ENCODE peak calls at places on chromosomes 11 and 22, in six cellular contexts. B is cardiac septum; J is fibroblast of the conjunctiva; Z is stimulated activated CD4-positive, alpha-beta T cell treated with anti-CD3 and anti-CD28 coated beads, Interleukin-15, amount 100 ng/mL, for 24 hours; M is activated CD4-positive, alpha-beta T cell treated with anti-CD3 and anti-CD28 coated beads, Interleukin-2, amount 50 U/mL, for 48 hours; L is D721Med. T is an unnamed sample.

GRCh38 chr11:21707116-21707769 is 485.6 kb upstream of the ANO5 start:
- DNase-seq in J (no peak), M (no peak), B (no peak), Z (no peak), L (no peak), T (no peak)

GRCh38 chr22:44309137-44309536 is 3.6 kb downstream of the SHISAL1 start:
- DNase-seq in B (no peak), L (peak), J (peak), Z (no peak), M (no peak), T (no peak)

GRCh38 chr11:59846556-59846955 is 1.3 kb upstream of the CBLIF start:
- DNase-seq in J (no peak), Z (no peak), L (no peak), B (no peak), M (no peak), T (no peak)

GRCh38 chr11:78138694-78139421 is 568 bp downstream of the ALG8 start:
- DNase-seq in B (no peak), M (peak), L (no peak), Z (peak), J (no peak), T (peak)

GRCh38 chr11:91136631-91137030 is 913.8 kb upstream of the CHORDC1 start:
- DNase-seq in L (no peak), J (no peak), M (no peak), Z (no peak), B (no peak), T (no peak)

GRCh38 chr11:13140873-13141655 is 131.9 kb downstream of the RASSF10 start:
- DNase-seq in M (no peak), B (no peak), J (no peak), Z (no peak), L (no peak), T (no peak)

GRCh38 chr11:15687342-15687741 is 572.6 kb downstream of the INSC start:
- DNase-seq in Z (no peak), M (no peak), J (no peak), B (no peak), L (no peak), T (no peak)

GRCh38 chr22:46136539-46137217 is 13.6 kb upstream of the PPARA start:
- DNase-seq in M (no peak), L (no peak), J (no peak), B (no peak), Z (no peak), T (no peak)

GRCh38 chr11:26244207-26244606 is 87.7 kb upstream of the ANO3 start:
- DNase-seq in L (no peak), M (no peak), J (no peak), Z (no peak), B (no peak), T (no peak)

GRCh38 chr11:2760196-2760871 is 60.5 kb upstream of the KCNQ1OT1 start:
- DNase-seq in M (no peak), J (no peak), Z (no peak), B (peak), L (no peak), T (no peak)

GRCh38 chr22:23751441-23751996 is 607 bp upstream of the ZNF70 start:
- DNase-seq in M (no peak), L (no peak), B (no peak), J (no peak), Z (no peak), T (no peak)

GRCh38 chr11:1101318-1102089 is 26.8 kb downstream of the MUC2 start:
- DNase-seq in B (no peak), L (no peak), M (no peak), J (no peak), Z (no peak), T (no peak)

GRCh38 chr22:31085493-31085824 is 4.3 kb downstream of the SMTN start:
- DNase-seq in Z (no peak), L (no peak), M (no peak), J (no peak), B (no peak), T (no peak)

GRCh38 chr22:38311331-38311635 is 6.0 kb downstream of the CSNK1E start:
- DNase-seq in L (no peak), J (no peak), B (no peak), Z (no peak), M (no peak), T (no peak)

GRCh38 chr22:50691521-50691920 is 18.9 kb downstream of the SHANK3 start:
- DNase-seq in L (no peak), J (peak), B (no peak), Z (peak), M (peak), T (peak)

GRCh38 chr11:93654266-93654665 is 7.2 kb upstream of the CEP295 start:
- DNase-seq in M (no peak), L (no peak), Z (no peak), J (no peak), B (no peak), T (no peak)

GRCh38 chr11:32575070-32575469 is 8.6 kb upstream of the EIF3M start:
- DNase-seq in Z (no peak), J (no peak), L (no peak), B (no peak), M (no peak), T (no peak)

GRCh38 chr11:113376156-113376555 is 11.4 kb upstream of the ANKK1 start:
- DNase-seq in L (no peak), J (no peak), B (no peak), M (no peak), Z (no peak), T (no peak)

GRCh38 chr11:109978895-109979294 is 114.3 kb upstream of the ZC3H12C start:
- DNase-seq in J (no peak), Z (no peak), M (no peak), B (no peak), L (no peak), T (no peak)

GRCh38 chr22:17581631-17582030 is 18.3 kb downstream of the SLC25A18 start:
- DNase-seq in L (no peak), M (no peak), Z (no peak), J (no peak), B (no peak), T (no peak)

GRCh38 chr11:64000026-64000739 is 13.9 kb downstream of the OTUB1 start:
- DNase-seq in L (no peak), Z (peak), M (peak), B (no peak), J (peak), T (peak)

GRCh38 chr11:128711136-128711535 is 17.3 kb downstream of the FLI1 start:
- DNase-seq in L (no peak), M (no peak), Z (no peak), B (no peak), J (no peak), T (no peak)

GRCh38 chr11:113876074-113876797 is 864 bp upstream of the USP28 start:
- DNase-seq in Z (no peak), J (no peak), M (peak), L (no peak), B (no peak), T (no peak)

GRCh38 chr11:1515082-1516060 is 28.8 kb upstream of the MOB2 start:
- DNase-seq in B (peak), M (peak), L (peak), J (peak), Z (peak), T (peak)

GRCh38 chr22:24697671-24698082 is 76.8 kb downstream of the PIWIL3 start:
- DNase-seq in J (no peak), M (no peak), Z (no peak), B (no peak), L (no peak), T (no peak)

GRCh38 chr11:125404811-125405481 is 91.1 kb downstream of the FEZ1 start:
- DNase-seq in B (peak), Z (peak), J (peak), M (peak), L (peak), T (peak)

GRCh38 chr11:118152552-118153471 is at the start of gene SCN4B:
- DNase-seq in B (peak), L (peak), J (peak), Z (peak), M (peak), T (no peak)

GRCh38 chr11:72643547-72643946 is 30.7 kb downstream of the PDE2A start:
- DNase-seq in L (no peak), B (no peak), Z (peak), J (no peak), M (no peak), T (no peak)

GRCh38 chr22:35797411-35797810 is 79.7 kb downstream of the APOL5 start:
- DNase-seq in M (no peak), B (no peak), J (no peak), Z (no peak), L (no peak), T (no peak)

GRCh38 chr11:66844496-66845142 is 1.4 kb downstream of the RCE1 start:
- DNase-seq in Z (no peak), L (no peak), J (no peak), B (peak), M (no peak), T (no peak)

GRCh38 chr11:102495161-102496042 is 35.1 kb downstream of the MMP7 start:
- DNase-seq in M (no peak), B (no peak), L (peak), J (peak), Z (peak), T (peak)

GRCh38 chr22:47162865-47163264 is 400.4 kb downstream of the TBC1D22A start:
- DNase-seq in J (no peak), Z (no peak), M (no peak), L (no peak), B (peak), T (no peak)

GRCh38 chr11:2752923-2753322 is 53.1 kb upstream of the KCNQ1OT1 start:
- DNase-seq in L (no peak), Z (no peak), B (no peak), M (no peak), J (no peak), T (no peak)

GRCh38 chr11:16925495-16926065 is 88.6 kb downstream of the PLEKHA7 start:
- DNase-seq in M (peak), L (peak), J (no peak), B (peak), Z (peak), T (peak)

GRCh38 chr11:45483361-45483760 is 182.1 kb downstream of the CHST1 start:
- DNase-seq in J (no peak), Z (no peak), L (no peak), M (no peak), B (peak), T (no peak)